ENCODE peak calls at places on chromosomes 3 and 15, in five cellular contexts. Y, T, Q, R and O are unnamed samples.

GRCh38 chr3:188417329-188417728 is 263.4 kb downstream of the LPP start:
- ATAC-seq in Y (no peak), T (no peak), Q (no peak), R (no peak), O (peak)

GRCh38 chr15:72801590-72802345 is 18.2 kb upstream of the ADPGK start:
- ATAC-seq in Y (no peak), T (no peak), Q (no peak), R (no peak), O (no peak)

GRCh38 chr15:65384505-65384894 is 6.7 kb upstream of the IGDCC3 start:
- ATAC-seq in Y (no peak), T (peak), Q (peak), R (peak), O (no peak)

GRCh38 chr3:68504185-68504584 is 428.2 kb downstream of the TAFA4 start:
- ATAC-seq in Y (no peak), T (no peak), Q (no peak), R (no peak), O (no peak)

GRCh38 chr15:25378501-25378901 is 60.3 kb downstream of the UBE3A start:
- ATAC-seq in Y (no peak), T (no peak), Q (no peak), R (no peak), O (no peak)

GRCh38 chr3:67691207-67691606 is 36.8 kb upstream of the SUCLG2 start:
- ATAC-seq in Y (no peak), T (no peak), Q (no peak), R (no peak), O (no peak)

GRCh38 chr3:15630646-15631350 is 29.3 kb downstream of the BTD start:
- ATAC-seq in Y (no peak), T (peak), Q (peak), R (no peak), O (no peak)

GRCh38 chr15:52337198-52337853 is 41.7 kb upstream of the MYO5C start:
- ATAC-seq in Y (no peak), T (no peak), Q (peak), R (peak), O (no peak)

GRCh38 chr3:135531996-135532395 is 433.5 kb upstream of the PPP2R3A start:
- ATAC-seq in Y (no peak), T (no peak), Q (no peak), R (no peak), O (no peak)

GRCh38 chr3:135528638-135529037 is 436.9 kb upstream of the PPP2R3A start:
- ATAC-seq in Y (no peak), T (no peak), Q (no peak), R (no peak), O (no peak)
- TF ChIP-seq EP300 in Y (no peak), T (no peak), Q (no peak), R (no peak), O (no peak)

GRCh38 chr3:124125320-124125719 is 133.4 kb upstream of the ROPN1 start:
- ATAC-seq in Y (no peak), T (no peak), Q (no peak), R (no peak), O (no peak)

GRCh38 chr3:124118397-124118796 is 126.5 kb upstream of the ROPN1 start:
- ATAC-seq in Y (no peak), T (no peak), Q (peak), R (no peak), O (no peak)

GRCh38 chr3:124119056-124119721 is 127.3 kb upstream of the ROPN1 start:
- ATAC-seq in Y (no peak), T (no peak), Q (peak), R (no peak), O (no peak)

GRCh38 chr3:124117486-124117885 is 125.6 kb upstream of the ROPN1 start:
- ATAC-seq in Y (no peak), T (no peak), Q (no peak), R (no peak), O (no peak)

GRCh38 chr3:124121379-124122336 is 129.7 kb upstream of the ROPN1 start:
- ATAC-seq in Y (no peak), T (no peak), Q (no peak), R (no peak), O (no peak)
- TF ChIP-seq EP300 in Y (no peak), T (no peak), Q (no peak), R (no peak), O (no peak)

GRCh38 chr15:78914027-78914764 is 30.6 kb downstream of the CTSH start:
- ATAC-seq in Y (peak), T (peak), Q (peak), R (peak), O (peak)
- TF ChIP-seq EP300 in Y (no peak), T (no peak), Q (no peak), R (no peak), O (no peak)

GRCh38 chr3:39178553-39178952 is 13.8 kb downstream of the XIRP1 start:
- ATAC-seq in Y (no peak), T (no peak), Q (no peak), R (no peak), O (no peak)

GRCh38 chr3:39181408-39182335 is 10.7 kb downstream of the XIRP1 start:
- ATAC-seq in Y (no peak), T (no peak), Q (no peak), R (no peak), O (no peak)

GRCh38 chr3:39183231-39184080 is 8.9 kb downstream of the XIRP1 start:
- ATAC-seq in Y (no peak), T (no peak), Q (no peak), R (peak), O (no peak)

GRCh38 chr3:39180183-39180545 is 12.2 kb downstream of the XIRP1 start:
- ATAC-seq in Y (no peak), T (no peak), Q (no peak), R (no peak), O (no peak)

DNA sequence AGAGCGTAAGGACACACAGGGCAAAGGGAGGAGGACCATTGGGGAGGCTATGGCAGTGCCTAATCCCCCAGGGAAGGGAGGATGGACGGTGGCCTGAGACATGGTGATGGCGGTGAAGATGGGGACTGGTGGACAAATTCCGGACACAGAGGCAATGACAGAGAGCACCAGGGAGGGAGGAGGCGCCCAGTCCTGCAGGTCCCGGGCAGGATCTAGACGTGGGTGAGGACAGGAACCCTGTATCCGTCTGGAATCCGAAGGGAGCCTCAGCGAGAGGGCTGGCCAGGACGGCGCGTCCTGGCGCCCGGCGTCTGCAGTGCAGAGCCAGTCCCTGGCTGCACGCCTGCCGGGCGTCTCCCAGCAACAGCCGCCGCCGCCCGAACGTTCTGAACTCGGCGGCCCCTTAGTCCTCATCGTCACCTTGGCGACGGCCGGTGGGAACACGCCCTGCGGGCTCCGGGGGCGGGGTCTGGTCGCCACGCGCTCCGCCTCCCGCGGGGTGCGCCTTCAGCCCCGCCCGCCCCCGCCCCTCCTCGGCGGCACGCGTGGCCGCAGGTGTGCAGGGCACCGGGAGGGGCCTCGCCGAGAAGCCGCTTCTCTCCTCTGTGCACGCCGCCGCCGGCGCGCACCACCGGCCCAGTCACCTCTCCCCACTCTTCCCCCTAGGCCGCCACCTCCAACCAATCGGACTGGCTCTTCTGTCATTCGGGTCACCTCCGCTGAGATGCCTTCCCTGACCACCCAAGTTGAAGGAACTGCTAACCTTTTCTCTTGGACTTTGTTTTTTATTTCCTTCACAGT is 11.6 kb downstream of the XIRP1 start:
- ATAC-seq in Y (peak), T (peak), Q (peak), R (peak), O (peak)
- TF ChIP-seq EP300 in Y (peak), T (no peak), Q (no peak), R (no peak), O (peak)

DNA sequence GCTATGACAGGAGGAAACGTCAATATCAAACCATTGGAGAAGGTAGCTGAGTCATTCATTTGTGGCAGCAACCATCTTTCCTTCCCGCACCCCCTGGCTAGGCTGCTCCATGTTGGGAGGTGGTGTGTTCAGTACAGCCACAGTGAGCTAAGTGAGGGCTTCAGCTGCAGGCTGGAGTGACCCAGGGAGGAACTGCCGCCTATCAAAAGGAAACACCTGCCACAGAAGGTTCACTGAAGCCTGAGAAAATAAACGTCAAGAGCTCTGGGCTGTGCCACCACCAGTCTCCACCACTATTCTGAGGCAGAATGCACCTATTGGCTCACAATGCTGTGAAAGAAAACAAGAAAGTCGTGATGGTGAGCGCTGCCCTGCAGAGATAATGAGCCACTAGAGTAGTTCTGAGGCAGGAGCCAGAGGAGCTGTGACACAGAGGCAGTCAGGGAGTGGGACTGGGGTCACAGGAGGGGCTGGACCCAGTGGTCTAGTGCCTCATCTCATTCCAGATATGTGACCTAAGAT is 34.8 kb upstream of the CD47 start:
- ATAC-seq in Y (peak), T (peak), Q (no peak), R (no peak), O (peak)
- TF ChIP-seq EP300 in Y (no peak), T (peak), Q (no peak), R (no peak), O (no peak)

DNA sequence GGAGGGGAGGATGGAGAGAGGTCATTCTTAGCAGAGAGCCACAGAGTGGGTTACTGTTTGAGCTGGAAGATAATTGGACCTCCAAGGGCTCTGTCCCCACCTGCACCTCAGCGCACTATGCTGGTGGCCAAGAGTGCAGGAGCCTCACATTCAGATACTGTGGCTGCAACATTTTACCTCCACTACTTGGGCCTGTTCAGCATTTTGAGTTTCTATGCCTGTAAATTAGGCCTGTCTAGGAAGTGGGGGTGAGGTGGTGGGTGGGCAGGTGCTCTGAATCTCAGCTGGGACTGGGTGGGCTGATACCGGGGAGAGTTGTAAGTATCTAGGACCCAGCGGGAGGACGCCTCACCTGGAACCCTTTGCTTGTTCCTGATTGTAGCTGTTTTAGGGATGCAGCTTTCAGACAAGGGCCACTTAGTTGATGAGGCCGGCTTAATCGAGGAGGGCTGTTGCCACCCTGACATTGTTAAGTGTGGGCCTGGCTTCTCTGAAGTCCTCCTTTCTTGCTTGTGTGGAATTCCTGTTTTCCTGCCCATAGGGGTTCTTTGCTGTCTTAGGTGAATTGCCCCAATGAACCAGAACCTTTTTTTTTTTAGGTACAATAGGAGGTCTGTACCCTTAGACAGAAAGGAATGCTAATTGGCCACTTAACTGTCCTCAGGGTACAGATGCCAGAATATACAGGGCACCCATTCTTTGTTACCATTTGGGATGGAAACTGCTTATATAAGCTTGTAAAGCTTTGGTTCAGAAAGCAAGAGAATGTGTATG is 83.9 kb downstream of the SMAD3 start:
- ATAC-seq in Y (no peak), T (no peak), Q (no peak), R (no peak), O (no peak)
- TF ChIP-seq EP300 in Y (no peak), T (no peak), Q (no peak), R (no peak), O (no peak)

GRCh38 chr3:100042144-100042543 is 72.2 kb downstream of the FILIP1L start:
- ATAC-seq in Y (no peak), T (no peak), Q (peak), R (no peak), O (peak)

GRCh38 chr3:100040446-100040845 is 73.9 kb downstream of the FILIP1L start:
- ATAC-seq in Y (peak), T (no peak), Q (no peak), R (no peak), O (peak)

GRCh38 chr3:100040846-100041245 is 73.5 kb downstream of the FILIP1L start:
- ATAC-seq in Y (no peak), T (no peak), Q (no peak), R (no peak), O (peak)

GRCh38 chr3:100042577-100042981 is 71.7 kb downstream of the FILIP1L start:
- ATAC-seq in Y (no peak), T (no peak), Q (peak), R (no peak), O (no peak)

DNA sequence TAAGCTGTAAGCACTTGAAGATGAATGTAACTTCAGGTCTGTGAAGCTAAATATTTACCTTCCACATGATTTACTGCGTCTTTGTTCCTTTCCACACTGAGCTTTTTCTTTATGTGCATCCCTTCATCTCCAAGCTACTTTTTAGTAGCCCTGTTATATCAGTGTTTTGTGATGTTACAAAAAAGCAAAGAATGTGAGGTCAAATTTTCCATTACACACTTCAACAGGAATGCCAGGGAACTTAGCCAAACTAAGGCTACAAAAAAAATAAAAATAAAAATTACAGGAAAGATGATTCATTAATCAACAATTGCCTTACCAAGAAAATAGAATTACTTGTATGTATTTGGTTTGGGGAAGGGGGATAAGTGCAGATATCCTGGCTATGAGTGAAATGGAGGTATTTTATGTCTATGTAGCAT is 73.0 kb downstream of the FILIP1L start:
- ATAC-seq in Y (no peak), T (no peak), Q (no peak), R (no peak), O (peak)
- TF ChIP-seq EP300 in Y (peak), T (no peak), Q (peak), R (peak), O (peak)

DNA sequence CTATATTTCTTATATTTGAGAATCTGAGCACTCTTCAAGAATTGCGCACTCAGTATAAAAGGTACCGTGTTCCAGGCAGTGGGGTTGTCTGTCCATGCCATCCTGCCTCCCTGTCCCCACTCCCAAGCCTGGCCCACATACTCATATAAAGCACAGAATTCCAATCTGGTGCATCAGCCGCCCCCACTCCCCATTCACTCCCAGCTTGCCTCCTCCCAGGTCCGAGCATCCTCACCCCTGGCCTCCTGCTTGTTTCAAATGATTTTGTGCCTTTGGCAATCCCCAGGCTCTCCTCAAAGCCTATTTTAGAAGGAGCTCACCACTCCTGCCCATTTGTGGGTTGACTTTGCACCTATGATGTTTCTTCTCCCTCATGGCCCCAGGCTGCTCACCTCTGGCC is 22.2 kb upstream of the IGF1R start:
- ATAC-seq in Y (no peak), T (no peak), Q (peak), R (no peak), O (no peak)
- TF ChIP-seq EP300 in Y (no peak), T (no peak), Q (no peak), R (no peak), O (no peak)